ENCODE peak calls at places on chromosomes 7 and 10, in four cellular contexts. One of them, this sample, is unnamed.
A peak's percentile ranks its signal among the peaks of the same experiment; 100 is the strongest.

GRCh38 chr7:73681031-73681430 is 2.2 kb downstream of the DNAJC30 start:
- DNase-seq in astrocyte of the spinal cord: peak; percentile 58
- DNase-seq in ascending aorta: no peak
- DNase-seq in EH: peak; percentile 40
- DNase-seq in this sample: peak; percentile 73

GRCh38 chr7:28433604-28434254 is 21.4 kb downstream of the CREB5 start:
- DNase-seq in ascending aorta: no peak
- DNase-seq in EH: peak; percentile 10
- DNase-seq in astrocyte of the spinal cord: peak; percentile 43
- DNase-seq in this sample: peak; percentile 68

GRCh38 chr10:78549536-78549935 is 515.9 kb downstream of the RPS24 start:
- DNase-seq in astrocyte of the spinal cord: no peak
- DNase-seq in ascending aorta: no peak
- DNase-seq in EH: no peak
- DNase-seq in this sample: no peak

GRCh38 chr7:47453093-47454056 is 128.5 kb downstream of the TNS3 start:
- DNase-seq in EH: peak; percentile 98
- DNase-seq in astrocyte of the spinal cord: peak; percentile 80
- DNase-seq in ascending aorta: peak; percentile 92
- DNase-seq in this sample: peak; percentile 92

GRCh38 chr10:61063035-61063434 is 119.0 kb upstream of the RHOBTB1 start:
- DNase-seq in ascending aorta: no peak
- DNase-seq in astrocyte of the spinal cord: peak; percentile 37
- DNase-seq in EH: peak; percentile 5
- DNase-seq in this sample: no peak

GRCh38 chr7:41701542-41701941 is 1.3 kb downstream of the INHBA start:
- DNase-seq in EH: no peak
- DNase-seq in astrocyte of the spinal cord: no peak
- DNase-seq in ascending aorta: no peak
- DNase-seq in this sample: no peak

GRCh38 chr7:156218544-156219306 is 406.5 kb upstream of the SHH start:
- DNase-seq in ascending aorta: peak; percentile 13
- DNase-seq in EH: no peak
- DNase-seq in astrocyte of the spinal cord: no peak
- DNase-seq in this sample: no peak

GRCh38 chr10:128242641-128243040 is 116.4 kb upstream of the MKI67 start:
- DNase-seq in ascending aorta: no peak
- DNase-seq in EH: no peak
- DNase-seq in astrocyte of the spinal cord: no peak
- DNase-seq in this sample: peak; percentile 29

GRCh38 chr7:39624935-39625694 is 1.7 kb downstream of the RALA start:
- DNase-seq in EH: no peak
- DNase-seq in ascending aorta: no peak
- DNase-seq in astrocyte of the spinal cord: no peak
- DNase-seq in this sample: no peak

GRCh38 chr10:84329986-84330651 is 1.7 kb downstream of the CCSER2 start:
- DNase-seq in ascending aorta: no peak
- DNase-seq in EH: no peak
- DNase-seq in astrocyte of the spinal cord: no peak
- DNase-seq in this sample: no peak

GRCh38 chr7:93146465-93147127 is 1.6 kb downstream of the SAMD9L start:
- DNase-seq in astrocyte of the spinal cord: no peak
- DNase-seq in EH: no peak
- DNase-seq in ascending aorta: no peak
- DNase-seq in this sample: peak; percentile 19

GRCh38 chr7:30813466-30813865 is 42.2 kb downstream of the MINDY4 start:
- DNase-seq in ascending aorta: peak; percentile 87
- DNase-seq in astrocyte of the spinal cord: no peak
- DNase-seq in EH: peak; percentile 23
- DNase-seq in this sample: no peak

GRCh38 chr10:52615349-52615748 is 157.2 kb downstream of the MBL2 start:
- DNase-seq in ascending aorta: no peak
- DNase-seq in astrocyte of the spinal cord: no peak
- DNase-seq in EH: peak; percentile 53
- DNase-seq in this sample: no peak

GRCh38 chr7:104093127-104093526 is 103.7 kb upstream of the RELN start:
- DNase-seq in EH: no peak
- DNase-seq in astrocyte of the spinal cord: no peak
- DNase-seq in ascending aorta: no peak
- DNase-seq in this sample: no peak

GRCh38 chr7:47537716-47538640 is 43.9 kb downstream of the TNS3 start:
- DNase-seq in ascending aorta: no peak
- DNase-seq in astrocyte of the spinal cord: no peak
- DNase-seq in EH: no peak
- DNase-seq in this sample: no peak

GRCh38 chr10:98898987-98899386 is 336.7 kb downstream of the HPSE2 start:
- DNase-seq in EH: no peak
- DNase-seq in astrocyte of the spinal cord: no peak
- DNase-seq in ascending aorta: no peak
- DNase-seq in this sample: no peak

GRCh38 chr7:141361965-141362364 is 189.2 kb upstream of the AGK start:
- DNase-seq in astrocyte of the spinal cord: no peak
- DNase-seq in ascending aorta: no peak
- DNase-seq in EH: no peak
- DNase-seq in this sample: no peak

GRCh38 chr7:9149499-9150082 is 716.2 kb downstream of the NXPH1 start:
- DNase-seq in astrocyte of the spinal cord: peak; percentile 5
- DNase-seq in EH: no peak
- DNase-seq in ascending aorta: no peak
- DNase-seq in this sample: no peak

GRCh38 chr7:23895666-23896096 is 185.7 kb downstream of the STK31 start:
- DNase-seq in ascending aorta: no peak
- DNase-seq in astrocyte of the spinal cord: no peak
- DNase-seq in EH: peak; percentile 78
- DNase-seq in this sample: peak; percentile 63

GRCh38 chr7:73704640-73705550 is 14.6 kb downstream of the STX1A start:
- DNase-seq in EH: peak; percentile 29
- DNase-seq in ascending aorta: peak; percentile 78
- DNase-seq in astrocyte of the spinal cord: peak; percentile 95
- DNase-seq in this sample: peak; percentile 98

GRCh38 chr7:46751471-46751870 is 830.4 kb upstream of the IGFBP3 start:
- DNase-seq in astrocyte of the spinal cord: no peak
- DNase-seq in ascending aorta: no peak
- DNase-seq in EH: no peak
- DNase-seq in this sample: no peak

GRCh38 chr10:46325021-46325420 is 38.2 kb downstream of the ANTXRL start:
- DNase-seq in astrocyte of the spinal cord: no peak
- DNase-seq in EH: peak; percentile 25
- DNase-seq in ascending aorta: no peak
- DNase-seq in this sample: no peak

GRCh38 chr7:26857534-26858228 is 6.7 kb downstream of the SKAP2 start:
- DNase-seq in astrocyte of the spinal cord: peak; percentile 82
- DNase-seq in ascending aorta: no peak
- DNase-seq in EH: no peak
- DNase-seq in this sample: peak; percentile 74

GRCh38 chr10:116274141-116274861 is 1.3 kb upstream of the GFRA1 start:
- DNase-seq in EH: peak; percentile 32
- DNase-seq in astrocyte of the spinal cord: peak; percentile 24
- DNase-seq in ascending aorta: no peak
- DNase-seq in this sample: peak; percentile 40

GRCh38 chr10:86345296-86346168 is 21.1 kb downstream of the GRID1 start:
- DNase-seq in EH: peak; percentile 37
- DNase-seq in astrocyte of the spinal cord: no peak
- DNase-seq in ascending aorta: no peak
- DNase-seq in this sample: no peak

GRCh38 chr10:88783734-88784133 is 18.8 kb upstream of the LIPM start:
- DNase-seq in astrocyte of the spinal cord: peak; percentile 45
- DNase-seq in ascending aorta: no peak
- DNase-seq in EH: peak; percentile 33
- DNase-seq in this sample: peak; percentile 27

GRCh38 chr10:14583252-14583651 is 191.4 kb downstream of the FAM107B start:
- DNase-seq in astrocyte of the spinal cord: no peak
- DNase-seq in EH: no peak
- DNase-seq in ascending aorta: no peak
- DNase-seq in this sample: no peak

GRCh38 chr7:144784943-144785342 is 50.9 kb downstream of the TPK1 start:
- DNase-seq in EH: no peak
- DNase-seq in astrocyte of the spinal cord: no peak
- DNase-seq in ascending aorta: peak; percentile 85
- DNase-seq in this sample: peak; percentile 74

GRCh38 chr10:42934351-42934811 is 142.5 kb upstream of the RET start:
- DNase-seq in astrocyte of the spinal cord: no peak
- DNase-seq in ascending aorta: no peak
- DNase-seq in EH: no peak
- DNase-seq in this sample: no peak

GRCh38 chr10:124730790-124731189 is 13.4 kb downstream of the FAM53B start:
- DNase-seq in astrocyte of the spinal cord: no peak
- DNase-seq in ascending aorta: peak; percentile 37
- DNase-seq in EH: no peak
- DNase-seq in this sample: no peak

GRCh38 chr7:80307251-80307856 is 172.7 kb downstream of the GNAI1 start:
- DNase-seq in EH: peak; percentile 79
- DNase-seq in ascending aorta: no peak
- DNase-seq in astrocyte of the spinal cord: peak; percentile 77
- DNase-seq in this sample: no peak

GRCh38 chr10:126110434-126110833 is 214.1 kb downstream of the FANK1 start:
- DNase-seq in ascending aorta: peak; percentile 8
- DNase-seq in EH: peak; percentile 39
- DNase-seq in astrocyte of the spinal cord: peak; percentile 46
- DNase-seq in this sample: no peak

GRCh38 chr7:67625257-67625713 is 628.7 kb downstream of the TYW1 start:
- DNase-seq in ascending aorta: peak; percentile 64
- DNase-seq in EH: peak; percentile 43
- DNase-seq in astrocyte of the spinal cord: peak; percentile 35
- DNase-seq in this sample: peak; percentile 29

GRCh38 chr7:7911339-7911738 is 57.3 kb upstream of the GLCCI1 start:
- DNase-seq in astrocyte of the spinal cord: peak; percentile 74
- DNase-seq in EH: peak; percentile 87
- DNase-seq in ascending aorta: no peak
- DNase-seq in this sample: peak; percentile 73

GRCh38 chr7:88670536-88670935 is 89.0 kb upstream of the ZNF804B start:
- DNase-seq in EH: no peak
- DNase-seq in ascending aorta: no peak
- DNase-seq in astrocyte of the spinal cord: no peak
- DNase-seq in this sample: no peak

GRCh38 chr7:116724560-116725231 is 52.7 kb downstream of the MET start:
- DNase-seq in EH: no peak
- DNase-seq in ascending aorta: no peak
- DNase-seq in astrocyte of the spinal cord: no peak
- DNase-seq in this sample: no peak

GRCh38 chr7:116628971-116629586 is 42.9 kb upstream of the MET start:
- DNase-seq in EH: no peak
- DNase-seq in astrocyte of the spinal cord: peak; percentile 53
- DNase-seq in ascending aorta: peak; percentile 65
- DNase-seq in this sample: peak; percentile 60

This sample was measured in Daoy.